ENCODE peak calls at places on chromosomes 4 and X, in five cellular contexts. E is NCI-H748 treated with DMSO at 0.1 percent for 48 hours, L is iPS DF 19.7, M is WTC11, A is EL. T is an unnamed sample.

GRCh38 chrX:84320606-84321005 is 132.6 kb upstream of the RPS6KA6 start:
- DNase-seq in E (no peak), L (no peak), M (no peak), A (no peak), T (no peak)

GRCh38 chr4:132502096-132502552 is 647.0 kb upstream of the PCDH10 start:
- DNase-seq in A (no peak), L (no peak), M (no peak), E (no peak), T (no peak)

GRCh38 chrX:468979-469378 is 82.3 kb upstream of the PPP2R3B start:
- DNase-seq in L (no peak), A (no peak), M (no peak), E (no peak), T (no peak)

GRCh38 chr4:134762053-134762452 is 560.5 kb upstream of the PABPC4L start:
- DNase-seq in M (peak; percentile 33), E (no peak), A (no peak), L (no peak), T (no peak)

GRCh38 chrX:373641-374471 is 12.9 kb downstream of the PPP2R3B start:
- DNase-seq in A (peak; percentile 49), E (no peak), L (peak; percentile 17), M (peak; percentile 77), T (no peak)

GRCh38 chrX:17412692-17413091 is 37.7 kb downstream of the NHS start:
- DNase-seq in A (peak; percentile 81), M (no peak), E (no peak), L (no peak), T (no peak)

GRCh38 chrX:24231169-24231568 is 81.6 kb downstream of the ZFX start:
- DNase-seq in E (no peak), L (no peak), M (no peak), A (peak; percentile 70), T (no peak)

GRCh38 chrX:68894513-68895338 is 65.9 kb downstream of the EFNB1 start:
- DNase-seq in A (no peak), L (no peak), E (no peak), M (no peak), T (no peak)

GRCh38 chrX:2520539-2520938 is 19.8 kb upstream of the DHRSX start:
- DNase-seq in A (no peak), E (no peak), L (no peak), M (no peak), T (no peak)

GRCh38 chrX:42087960-42088359 is 164.6 kb upstream of the CASK start:
- DNase-seq in A (no peak), L (no peak), M (no peak), E (no peak), T (no peak)

GRCh38 chrX:101803451-101803850 is 128.4 kb downstream of the ZMAT1 start:
- DNase-seq in L (no peak), E (peak; percentile 1), M (no peak), A (peak; percentile 4), T (no peak)

T was measured in mesenteric fat pad.